ENCODE peak calls at places on chromosomes 5 and 9, in seven cellular contexts. G is effector memory CD4-positive, alpha-beta T cell; Z is thoracic aorta; P is stimulated activated CD4-positive, alpha-beta T cell treated with anti-CD3 and anti-CD28 coated beads, Interleukin-2, amount 100 ng/mL, for 48 hours; X is non-pigmented ciliary epithelial cell; O is glomerular endothelial cell; N is AG10803. F is an unnamed sample.

GRCh38 chr5:110807174-110807573 is 68.4 kb downstream of the SLC25A46 start:
- DNase-seq in G (no peak), Z (no peak), P (no peak), X (no peak), O (no peak), N (no peak), F (no peak)

GRCh38 chr5:120454094-120454798 is 9.9 kb upstream of the PRR16 start:
- DNase-seq in G (no peak), Z (no peak), P (no peak), X (no peak), O (no peak), N (peak; percentile 97), F (no peak)

GRCh38 chr5:168592014-168592368 is 12.8 kb upstream of the PANK3 start:
- DNase-seq in G (no peak), Z (no peak), P (no peak), X (no peak), O (no peak), N (peak; percentile 79), F (no peak)

GRCh38 chr9:78026947-78027346 is 4.7 kb downstream of the GNAQ start:
- DNase-seq in G (no peak), Z (no peak), P (no peak), X (no peak), O (no peak), N (peak; percentile 53), F (no peak)

GRCh38 chr9:77575785-77576184 is 72.3 kb downstream of the GNA14 start:
- DNase-seq in G (no peak), Z (no peak), P (peak; percentile 5), X (no peak), O (no peak), N (no peak), F (no peak)

GRCh38 chr9:31355965-31356364 is 1028.5 kb upstream of the ACO1 start:
- DNase-seq in G (no peak), Z (no peak), P (no peak), X (no peak), O (no peak), N (no peak), F (no peak)

GRCh38 chr5:137921931-137922330 is 32.7 kb downstream of the PKD2L2 start:
- DNase-seq in G (no peak), Z (no peak), P (no peak), X (no peak), O (no peak), N (peak; percentile 64), F (no peak)

GRCh38 chr9:104836235-104836634 is 72.3 kb downstream of the NIPSNAP3B start:
- DNase-seq in G (no peak), Z (no peak), P (no peak), X (no peak), O (no peak), N (no peak), F (no peak)

GRCh38 chr5:150021491-150022162 is 21.1 kb downstream of the HMGXB3 start:
- DNase-seq in G (no peak), Z (no peak), P (no peak), X (no peak), O (no peak), N (no peak), F (no peak)

GRCh38 chr5:123787136-123787535 is 275.2 kb downstream of the CSNK1G3 start:
- DNase-seq in G (no peak), Z (no peak), P (no peak), X (no peak), O (no peak), N (no peak), F (no peak)

GRCh38 chr5:54062958-54063357 is 247.4 kb downstream of the ARL15 start:
- DNase-seq in G (no peak), Z (no peak), P (no peak), X (peak; percentile 52), O (peak; percentile 23), N (peak; percentile 96), F (no peak)

GRCh38 chr5:10091701-10092100 is 158.0 kb downstream of the ATPSCKMT start:
- DNase-seq in G (no peak), Z (no peak), P (no peak), X (no peak), O (no peak), N (peak; percentile 32), F (no peak)

GRCh38 chr5:51895834-51896233 is 512.6 kb downstream of the ISL1 start:
- DNase-seq in G (no peak), Z (no peak), P (no peak), X (no peak), O (no peak), N (no peak), F (no peak)

GRCh38 chr5:62691946-62692345 is 113.3 kb downstream of the LRRC70 start:
- DNase-seq in G (no peak), Z (no peak), P (no peak), X (no peak), O (no peak), N (no peak), F (no peak)

GRCh38 chr5:180982008-180982741 is 6.5 kb upstream of the BTNL3 start:
- DNase-seq in G (no peak), Z (no peak), P (no peak), X (no peak), O (no peak), N (no peak), F (no peak)

GRCh38 chr5:181044662-181045305 is 4.7 kb downstream of the BTNL9 start:
- DNase-seq in G (no peak), Z (no peak), P (no peak), X (no peak), O (no peak), N (no peak), F (no peak)

GRCh38 chr9:135086597-135087488 is 625 bp upstream of the OLFM1 start:
- DNase-seq in G (no peak), Z (no peak), P (no peak), X (no peak), O (no peak), N (no peak), F (no peak)

GRCh38 chr5:172669808-172670402 is 28.8 kb downstream of the NEURL1B start:
- DNase-seq in G (no peak), Z (no peak), P (no peak), X (no peak), O (no peak), N (no peak), F (no peak)

GRCh38 chr9:110578896-110579752 is at the start of gene SVEP1:
- DNase-seq in G (no peak), Z (peak; percentile 20), P (no peak), X (no peak), O (no peak), N (peak; percentile 69), F (peak; percentile 48)

GRCh38 chr5:138878437-138879235 is 3.5 kb upstream of the LRRTM2 start:
- DNase-seq in G (no peak), Z (no peak), P (no peak), X (no peak), O (no peak), N (no peak), F (no peak)

F was measured in anterior cingulate cortex.